ENCODE peak calls at places on chromosomes 5 and 9, in eight cellular contexts. E is amygdala; R is pons; O is aorta; W is DMS153; J is stimulated activated CD4-positive, alpha-beta T cell treated with anti-CD3 and anti-CD28 coated beads, Interleukin-4, amount 100 ng/mL, for 48 hours; A is GM10248; K is left ventricle myocardium superior. F is an unnamed sample.

GRCh38 chr5:78271766-78272165 is 22.7 kb downstream of the AP3B1 start:
- DNase-seq in K (no peak), W (no peak), E (no peak), R (no peak), J (no peak), A (no peak), O (no peak), F (no peak)

GRCh38 chr5:172508471-172509404 is 54.4 kb upstream of the SH3PXD2B start:
- DNase-seq in J (no peak), W (no peak), O (peak; percentile 25), A (no peak), K (no peak), E (no peak), R (no peak), F (no peak)

GRCh38 chr9:111825468-111826145 is 30.9 kb upstream of the SHOC1 start:
- DNase-seq in J (no peak), E (no peak), O (no peak), R (no peak), W (no peak), K (no peak), A (no peak), F (no peak)

GRCh38 chr5:133113331-133114061 is 61.7 kb downstream of the HSPA4 start:
- DNase-seq in K (no peak), O (no peak), J (peak; percentile 46), A (peak; percentile 47), E (no peak), R (no peak), W (no peak), F (no peak)

GRCh38 chr5:97062046-97062445 is 80.4 kb downstream of the LIX1 start:
- DNase-seq in K (no peak), W (peak; percentile 35), E (no peak), O (no peak), J (no peak), R (no peak), A (no peak), F (no peak)

GRCh38 chr5:111954516-111955337 is 197.7 kb upstream of the NREP start:
- DNase-seq in W (no peak), R (no peak), A (peak; percentile 20), K (no peak), J (no peak), E (no peak), O (no peak), F (no peak)

GRCh38 chr9:2039294-2040180 is 24.4 kb downstream of the SMARCA2 start:
- DNase-seq in J (no peak), A (no peak), W (no peak), K (peak; percentile 46), R (no peak), E (no peak), O (peak; percentile 76), F (no peak)

GRCh38 chr9:121360975-121361374 is 9.1 kb downstream of the STOM start:
- DNase-seq in J (no peak), A (no peak), K (no peak), R (no peak), W (no peak), O (no peak), E (no peak), F (no peak)

GRCh38 chr5:98771389-98772109 is 1.9 kb upstream of the RGMB start:
- DNase-seq in W (peak; percentile 49), A (peak; percentile 65), J (no peak), R (peak; percentile 97), O (no peak), K (no peak), E (peak; percentile 70), F (peak; percentile 83)

GRCh38 chr5:177133845-177134652 is 476 bp downstream of the NSD1 start:
- DNase-seq in J (peak; percentile 32), W (no peak), R (no peak), O (peak; percentile 85), E (peak; percentile 51), A (no peak), K (peak; percentile 65), F (peak; percentile 42)

GRCh38 chr5:75214409-75214808 is 22.3 kb downstream of the ANKRD31 start:
- DNase-seq in W (no peak), R (no peak), E (no peak), J (no peak), K (no peak), A (no peak), O (no peak), F (no peak)

GRCh38 chr5:59380350-59380951 is 513.1 kb downstream of the PDE4D start:
- DNase-seq in E (no peak), O (no peak), W (peak; percentile 40), K (no peak), R (peak; percentile 85), A (peak; percentile 45), J (no peak), F (peak; percentile 92)

GRCh38 chr5:135560858-135561257 is 17.9 kb downstream of the CXCL14 start:
- DNase-seq in A (peak; percentile 80), J (peak; percentile 77), W (peak; percentile 51), O (peak; percentile 88), R (peak; percentile 83), K (peak; percentile 78), E (peak; percentile 83), F (peak; percentile 80)

GRCh38 chr9:115810166-115810565 is 343.4 kb upstream of the PAPPA start:
- DNase-seq in O (no peak), E (no peak), J (no peak), R (no peak), A (no peak), W (no peak), K (no peak), F (no peak)

GRCh38 chr5:12876541-12877298 is 972.5 kb upstream of the CTNND2 start:
- DNase-seq in W (no peak), A (no peak), K (no peak), O (no peak), R (no peak), E (no peak), J (no peak), F (peak; percentile 35)

GRCh38 chr9:133612051-133612450 is 2.9 kb upstream of the FAM163B start:
- DNase-seq in K (no peak), R (no peak), J (no peak), E (peak; percentile 33), A (no peak), W (no peak), O (no peak), F (no peak)

GRCh38 chr5:137609122-137609521 is 110.0 kb upstream of the SPOCK1 start:
- DNase-seq in R (no peak), A (no peak), K (no peak), W (no peak), E (no peak), O (no peak), J (no peak), F (no peak)

GRCh38 chr5:19903611-19904010 is 84.4 kb downstream of the CDH18 start:
- DNase-seq in R (no peak), A (no peak), E (no peak), W (no peak), J (no peak), O (no peak), K (no peak), F (no peak)

GRCh38 chr5:178398856-178399722 is 166.5 kb upstream of the PHYKPL start:
- DNase-seq in J (no peak), R (no peak), A (no peak), O (peak; percentile 38), K (no peak), E (no peak), W (no peak), F (no peak)

GRCh38 chr5:31671339-31671741 is 32.4 kb downstream of the PDZD2 start:
- DNase-seq in W (no peak), A (no peak), E (peak; percentile 59), K (peak; percentile 63), J (no peak), R (peak; percentile 43), O (no peak), F (no peak)

GRCh38 chr5:67233075-67233474 is 36.5 kb upstream of the CD180 start:
- DNase-seq in O (no peak), R (no peak), W (no peak), K (no peak), E (no peak), J (no peak), A (no peak), F (no peak)

GRCh38 chr9:31347082-31347617 is 1037.3 kb upstream of the ACO1 start:
- DNase-seq in R (peak; percentile 63), O (no peak), J (no peak), W (peak; percentile 61), A (peak; percentile 33), K (no peak), E (no peak), F (peak; percentile 92)

GRCh38 chr5:2752875-2753435 is 1.5 kb upstream of the IRX2 start:
- DNase-seq in A (no peak), K (no peak), J (no peak), O (no peak), R (no peak), E (no peak), W (peak; percentile 45), F (no peak)

GRCh38 chr5:107542428-107542827 is 128.3 kb downstream of the EFNA5 start:
- DNase-seq in K (peak; percentile 66), E (no peak), R (no peak), J (no peak), W (peak; percentile 29), A (no peak), O (peak; percentile 93), F (no peak)

GRCh38 chr9:78601957-78602565 is 305.1 kb downstream of the PSAT1 start:
- DNase-seq in W (peak; percentile 66), E (peak; percentile 20), K (no peak), J (no peak), O (no peak), A (no peak), R (peak; percentile 56), F (peak; percentile 53)

GRCh38 chr5:141760193-141760592 is 78.2 kb upstream of the ARAP3 start:
- DNase-seq in E (no peak), O (no peak), R (no peak), W (no peak), A (no peak), J (no peak), K (no peak), F (no peak)